ENCODE peak calls at places on chromosomes 12 and 14, in five cellular contexts. M is heart left ventricle, S is ELF-1, G is iPS-NIHi11, T is stomach. C is an unnamed sample.
A peak's percentile ranks its signal among the peaks of the same experiment; 100 is the strongest.

GRCh38 chr12:125878483-125878882 is 813.2 kb downstream of the AACS start:
- DNase-seq in M (no peak), S (no peak), G (no peak), T (no peak), C (no peak)

GRCh38 chr14:58662028-58662427 is 24.3 kb downstream of the DACT1 start:
- DNase-seq in M (no peak), S (no peak), G (no peak), T (no peak), C (no peak)

GRCh38 chr14:36028218-36028617 is 148.3 kb downstream of the PTCSC3 start:
- DNase-seq in M (no peak), S (no peak), G (no peak), T (no peak), C (no peak)

GRCh38 chr12:109130755-109131521 is 14.6 kb downstream of the ACACB start:
- DNase-seq in M (peak; percentile 82), S (no peak), G (peak; percentile 51), T (peak; percentile 71), C (peak; percentile 97)

GRCh38 chr12:111761706-111762105 is 5.0 kb upstream of the ALDH2 start:
- DNase-seq in M (no peak), S (peak; percentile 18), G (no peak), T (no peak), C (no peak)

GRCh38 chr12:26425587-26426260 is 230.4 kb downstream of the SSPN start:
- DNase-seq in M (no peak), S (no peak), G (no peak), T (no peak), C (peak; percentile 35)

GRCh38 chr12:122123051-122123760 is 44.6 kb downstream of the MLXIP start:
- DNase-seq in M (peak; percentile 55), S (peak; percentile 92), G (peak; percentile 84), T (peak; percentile 73), C (peak; percentile 68)

GRCh38 chr14:105326568-105326867 is 12.0 kb downstream of the PACS2 start:
- DNase-seq in M (no peak), S (no peak), G (no peak), T (no peak), C (no peak)

GRCh38 chr12:116717466-116718457 is 20.1 kb downstream of the SPRING1 start:
- DNase-seq in M (peak; percentile 66), S (peak; percentile 52), G (no peak), T (no peak), C (peak; percentile 63)

GRCh38 chr12:132502149-132502881 is 12.4 kb downstream of the FBRSL1 start:
- DNase-seq in M (no peak), S (peak; percentile 73), G (peak; percentile 94), T (no peak), C (no peak)

GRCh38 chr12:51926718-51927117 is 19.4 kb downstream of the ACVRL1 start:
- DNase-seq in M (no peak), S (peak; percentile 42), G (peak; percentile 66), T (peak; percentile 75), C (peak; percentile 43)

GRCh38 chr12:68530965-68531364 is 79.7 kb upstream of the RAP1B start:
- DNase-seq in M (peak; percentile 37), S (no peak), G (no peak), T (no peak), C (peak; percentile 37)

GRCh38 chr14:25120261-25120660 is 70.3 kb upstream of the STXBP6 start:
- DNase-seq in M (no peak), S (no peak), G (no peak), T (no peak), C (peak; percentile 50)

GRCh38 chr12:9787340-9787737 is 26.6 kb upstream of the CD69 start:
- DNase-seq in M (no peak), S (no peak), G (no peak), T (no peak), C (no peak)

GRCh38 chr12:68641138-68641537 is 30.4 kb downstream of the RAP1B start:
- DNase-seq in M (no peak), S (no peak), G (no peak), T (no peak), C (no peak)

GRCh38 chr12:131711551-131712205 is 788 bp downstream of the SFSWAP start:
- DNase-seq in M (no peak), S (peak; percentile 11), G (no peak), T (no peak), C (no peak)

GRCh38 chr14:31243860-31244259 is 36.3 kb upstream of the HECTD1 start:
- DNase-seq in M (no peak), S (peak; percentile 68), G (no peak), T (peak; percentile 64), C (no peak)

GRCh38 chr12:64891629-64892028 is 67.2 kb downstream of the TBC1D30 start:
- DNase-seq in M (no peak), S (peak; percentile 9), G (no peak), T (no peak), C (no peak)

GRCh38 chr12:27523305-27523641 is 733 bp upstream of the PPFIBP1 start:
- DNase-seq in M (no peak), S (no peak), G (no peak), T (no peak), C (no peak)

GRCh38 chr12:65828711-65829339 is 4.5 kb downstream of the HMGA2 start:
- DNase-seq in M (no peak), S (no peak), G (no peak), T (no peak), C (no peak)

GRCh38 chr14:88199882-88200281 is 123.2 kb downstream of the KCNK10 start:
- DNase-seq in M (no peak), S (no peak), G (no peak), T (no peak), C (no peak)

GRCh38 chr12:97222391-97222790 is 240.2 kb upstream of the RMST start:
- DNase-seq in M (no peak), S (no peak), G (no peak), T (no peak), C (no peak)

GRCh38 chr12:61282790-61283575 is 977.2 kb upstream of the USP15 start:
- DNase-seq in M (no peak), S (no peak), G (no peak), T (no peak), C (no peak)

GRCh38 chr12:111152581-111152980 is 216.3 kb downstream of the PHETA1 start:
- DNase-seq in M (no peak), S (no peak), G (no peak), T (no peak), C (no peak)

GRCh38 chr14:52348796-52349195 is 34.7 kb downstream of the PTGER2 start:
- DNase-seq in M (no peak), S (no peak), G (no peak), T (no peak), C (no peak)

GRCh38 chr12:45089417-45089816 is 38.5 kb upstream of the DBX2 start:
- DNase-seq in M (no peak), S (no peak), G (no peak), T (no peak), C (no peak)

GRCh38 chr14:53599221-53599945 is 357.2 kb downstream of the BMP4 start:
- DNase-seq in M (no peak), S (peak; percentile 64), G (no peak), T (no peak), C (no peak)

GRCh38 chr14:22981090-22982012 is 1.0 kb downstream of the AJUBA start:
- DNase-seq in M (no peak), S (peak; percentile 65), G (peak; percentile 49), T (no peak), C (peak; percentile 47)